ENCODE peak calls at places on chromosomes 6 and 20, in six cellular contexts. K is NCI-H2171 treated with DMSO at 0.1 percent for 48 hours; Z is activated T-cell treated with anti-CD3 and anti-CD28 coated beads, Interleukin-2, amount 50 U/mL, for 72 hours; C is MV-4-11; W is glutamatergic neuron; S is EL. U is an unnamed sample.

GRCh38 chr6:40891131-40891530 is 147.9 kb downstream of the UNC5CL start:
- DNase-seq in K (no peak), Z (no peak), C (no peak), W (no peak), S (no peak), U (no peak)

GRCh38 chr6:45377041-45377554 is 636 bp downstream of the SUPT3H start:
- DNase-seq in K (no peak), Z (no peak), C (no peak), W (no peak), S (no peak), U (peak; percentile 28)

GRCh38 chr6:25942561-25943147 is 12.2 kb upstream of the SLC17A2 start:
- DNase-seq in K (peak; percentile 44), Z (no peak), C (peak; percentile 48), W (no peak), S (peak; percentile 40), U (no peak)

GRCh38 chr6:159128978-159129377 is 40.2 kb upstream of the FNDC1 start:
- DNase-seq in K (no peak), Z (no peak), C (no peak), W (no peak), S (no peak), U (no peak)

GRCh38 chr6:143579703-143580102 is 68.2 kb upstream of the FUCA2 start:
- DNase-seq in K (no peak), Z (no peak), C (no peak), W (no peak), S (peak; percentile 89), U (no peak)

GRCh38 chr6:36908758-36909157 is 23.0 kb downstream of the C6orf89 start:
- DNase-seq in K (no peak), Z (no peak), C (no peak), W (no peak), S (no peak), U (no peak)

GRCh38 chr6:121998631-121999030 is 400.8 kb upstream of the HSF2 start:
- DNase-seq in K (peak; percentile 6), Z (no peak), C (no peak), W (no peak), S (no peak), U (no peak)

GRCh38 chr6:4879724-4880372 is 103.6 kb downstream of the CDYL start:
- DNase-seq in K (no peak), Z (no peak), C (no peak), W (no peak), S (no peak), U (no peak)

GRCh38 chr6:35850209-35850608 is 45.1 kb downstream of the LHFPL5 start:
- DNase-seq in K (no peak), Z (no peak), C (peak; percentile 52), W (no peak), S (no peak), U (no peak)

GRCh38 chr6:123747515-123747914 is 56.1 kb upstream of the NKAIN2 start:
- DNase-seq in K (no peak), Z (no peak), C (no peak), W (no peak), S (no peak), U (no peak)

GRCh38 chr6:12114055-12114503 is 102.0 kb downstream of the HIVEP1 start:
- DNase-seq in K (no peak), Z (no peak), C (no peak), W (no peak), S (no peak), U (no peak)

GRCh38 chr6:85092224-85092623 is 327.8 kb upstream of the TBX18 start:
- DNase-seq in K (no peak), Z (no peak), C (no peak), W (no peak), S (no peak), U (no peak)

GRCh38 chr20:44056010-44056698 is 130.8 kb downstream of the JPH2 start:
- DNase-seq in K (peak; percentile 55), Z (peak; percentile 63), C (peak; percentile 44), W (peak; percentile 48), S (peak; percentile 23), U (no peak)

GRCh38 chr6:164826831-164827468 is 482.5 kb downstream of the C6orf118 start:
- DNase-seq in K (no peak), Z (no peak), C (no peak), W (no peak), S (no peak), U (no peak)

GRCh38 chr6:6681443-6681842 is 92.9 kb downstream of the LY86 start:
- DNase-seq in K (no peak), Z (no peak), C (no peak), W (no peak), S (no peak), U (no peak)

GRCh38 chr6:104527311-104527710 is 332.4 kb downstream of the HACE1 start:
- DNase-seq in K (no peak), Z (no peak), C (peak; percentile 49), W (peak; percentile 12), S (no peak), U (no peak)

GRCh38 chr6:6711832-6712231 is 123.3 kb downstream of the LY86 start:
- DNase-seq in K (peak; percentile 54), Z (no peak), C (peak; percentile 96), W (peak; percentile 56), S (no peak), U (no peak)

GRCh38 chr20:54680872-54681297 is 205.5 kb downstream of the DOK5 start:
- DNase-seq in K (peak; percentile 64), Z (peak; percentile 12), C (peak; percentile 41), W (peak; percentile 48), S (peak; percentile 38), U (no peak)

GRCh38 chr20:15643713-15644112 is 929.5 kb downstream of the KIF16B start:
- DNase-seq in K (no peak), Z (no peak), C (no peak), W (no peak), S (peak; percentile 36), U (no peak)

GRCh38 chr6:97195117-97195516 is 87.9 kb downstream of the MMS22L start:
- DNase-seq in K (peak; percentile 79), Z (no peak), C (no peak), W (no peak), S (no peak), U (no peak)

GRCh38 chr6:84139311-84139710 is 88.1 kb downstream of the CEP162 start:
- DNase-seq in K (no peak), Z (no peak), C (no peak), W (no peak), S (no peak), U (no peak)

GRCh38 chr20:10513931-10514575 is 78.9 kb downstream of the SLX4IP start:
- DNase-seq in K (no peak), Z (peak; percentile 9), C (no peak), W (no peak), S (peak; percentile 47), U (no peak)

GRCh38 chr6:45415315-45415714 is 37.6 kb upstream of the SUPT3H start:
- DNase-seq in K (no peak), Z (no peak), C (peak; percentile 36), W (no peak), S (no peak), U (no peak)

GRCh38 chr6:150813319-150813992 is 52.0 kb upstream of the MTHFD1L start:
- DNase-seq in K (no peak), Z (peak; percentile 72), C (no peak), W (no peak), S (peak; percentile 26), U (no peak)

GRCh38 chr6:15062311-15063252 is 183.3 kb upstream of the JARID2 start:
- DNase-seq in K (peak; percentile 98), Z (no peak), C (peak; percentile 99), W (no peak), S (peak; percentile 86), U (no peak)

GRCh38 chr20:37253087-37253486 is 8.5 kb downstream of the GHRH start:
- DNase-seq in K (no peak), Z (no peak), C (no peak), W (no peak), S (no peak), U (no peak)

GRCh38 chr6:1228754-1229191 is 83.1 kb upstream of the FOXQ1 start:
- DNase-seq in K (no peak), Z (no peak), C (no peak), W (no peak), S (no peak), U (no peak)

GRCh38 chr20:38112943-38113294 is 52.2 kb downstream of the TGM2 start:
- DNase-seq in K (no peak), Z (no peak), C (no peak), W (no peak), S (no peak), U (no peak)

GRCh38 chr6:170447561-170447930 is 105.6 kb downstream of the PSMB1 start:
- DNase-seq in K (no peak), Z (no peak), C (no peak), W (no peak), S (no peak), U (no peak)

GRCh38 chr6:78810146-78810545 is 57.2 kb upstream of the IRAK1BP1 start:
- DNase-seq in K (peak; percentile 37), Z (no peak), C (no peak), W (peak; percentile 28), S (peak; percentile 49), U (peak; percentile 24)

GRCh38 chr20:50089787-50090177 is 23.2 kb downstream of the UBE2V1 start:
- DNase-seq in K (no peak), Z (no peak), C (no peak), W (no peak), S (no peak), U (no peak)

GRCh38 chr20:1895674-1896496 is 678 bp downstream of the SIRPA start:
- DNase-seq in K (no peak), Z (no peak), C (peak; percentile 13), W (no peak), S (peak; percentile 18), U (peak; percentile 12)

GRCh38 chr6:152605901-152606390 is 31.2 kb downstream of the SYNE1 start:
- DNase-seq in K (no peak), Z (no peak), C (no peak), W (no peak), S (no peak), U (no peak)

U was measured in NCI-H1417 treated with DMSO at 0.1 percent for 48 hours.